ENCODE peak calls at places on chromosomes 16 and 17, in eight cellular contexts. J is thoracic aorta; V is uterus; P is body of pancreas; X is GM12878; M is effector memory CD4-positive, alpha-beta T cell; T is GM23248; S is WERI-Rb-1. Q is an unnamed sample.

GRCh38 chr17:67265620-67266019 is 20.6 kb upstream of the HELZ start:
- DNase-seq in M (no peak), T (no peak), J (no peak), S (no peak), X (no peak), V (no peak), P (no peak), Q (no peak)

GRCh38 chr17:28174352-28175046 is 132.0 kb downstream of the NLK start:
- DNase-seq in P (no peak), T (no peak), M (no peak), X (peak), S (no peak), J (no peak), V (no peak), Q (no peak)

GRCh38 chr17:56510554-56511342 is 82.8 kb upstream of the NOG start:
- DNase-seq in T (no peak), X (no peak), M (no peak), V (no peak), P (no peak), J (no peak), S (no peak), Q (no peak)

GRCh38 chr17:7825206-7825980 is 8.6 kb upstream of the KDM6B start:
- DNase-seq in X (no peak), M (no peak), J (no peak), P (peak), S (peak), V (no peak), T (peak), Q (peak)

GRCh38 chr17:2122641-2123302 is 67.9 kb downstream of the HIC1 start:
- DNase-seq in V (peak), P (peak), S (no peak), J (no peak), M (no peak), X (no peak), T (peak), Q (peak)

GRCh38 chr17:31680126-31680525 is 178.9 kb downstream of the COPRS start:
- DNase-seq in S (no peak), P (no peak), M (no peak), X (peak), V (no peak), J (no peak), T (no peak), Q (no peak)

GRCh38 chr17:17915183-17915582 is 57.0 kb downstream of the TOM1L2 start:
- DNase-seq in M (no peak), J (no peak), T (no peak), P (no peak), S (no peak), V (no peak), X (no peak), Q (no peak)

GRCh38 chr17:63700528-63701441 is 860 bp upstream of the LIMD2 start:
- DNase-seq in V (peak), M (peak), J (peak), T (peak), P (peak), X (no peak), S (no peak), Q (peak)

GRCh38 chr17:78407387-78407990 is 29.0 kb downstream of the PGS1 start:
- DNase-seq in V (no peak), S (no peak), X (no peak), T (no peak), P (no peak), M (no peak), J (no peak), Q (no peak)

GRCh38 chr17:45265823-45266222 is 3.9 kb upstream of the SPATA32 start:
- DNase-seq in M (no peak), X (no peak), P (no peak), J (no peak), V (no peak), T (peak), S (no peak), Q (no peak)

GRCh38 chr17:77526259-77526711 is 385.5 kb downstream of the SEC14L1 start:
- DNase-seq in J (no peak), X (no peak), S (peak), M (no peak), P (no peak), V (no peak), T (no peak), Q (no peak)

GRCh38 chr17:63258785-63259184 is 187.3 kb downstream of the CYB561 start:
- DNase-seq in S (no peak), P (no peak), T (no peak), V (no peak), X (no peak), M (no peak), J (no peak), Q (no peak)

GRCh38 chr16:54080524-54081008 is 206.0 kb downstream of the IRX3 start:
- DNase-seq in X (no peak), S (no peak), M (no peak), P (no peak), J (no peak), T (peak), V (no peak), Q (no peak)

GRCh38 chr17:72365857-72366415 is 245.1 kb downstream of the SOX9 start:
- DNase-seq in X (no peak), M (no peak), V (no peak), J (no peak), T (peak), P (no peak), S (no peak), Q (no peak)

GRCh38 chr17:49670002-49670401 is 7.9 kb downstream of the SPOP start:
- DNase-seq in J (no peak), V (no peak), X (no peak), S (no peak), P (no peak), T (peak), M (no peak), Q (no peak)

GRCh38 chr17:74433421-74434121 is 1.7 kb downstream of the GPRC5C start:
- DNase-seq in X (no peak), V (no peak), M (no peak), T (no peak), S (no peak), J (no peak), P (peak), Q (no peak)

GRCh38 chr17:30074254-30074653 is 42.4 kb upstream of the NSRP1 start:
- DNase-seq in S (no peak), X (no peak), J (no peak), P (no peak), V (no peak), M (no peak), T (no peak), Q (no peak)

GRCh38 chr17:51356084-51356410 is 95.7 kb downstream of the UTP18 start:
- DNase-seq in V (no peak), X (no peak), P (no peak), S (peak), J (no peak), M (no peak), T (no peak), Q (no peak)

GRCh38 chr16:70746708-70747424 is 54.1 kb downstream of the VAC14 start:
- DNase-seq in J (peak), V (peak), M (no peak), S (no peak), P (peak), T (peak), X (no peak), Q (no peak)

GRCh38 chr17:29238133-29238850 is 8.4 kb upstream of the CRYBA1 start:
- DNase-seq in J (no peak), M (no peak), P (no peak), X (no peak), T (peak), V (no peak), S (no peak), Q (no peak)

GRCh38 chr17:80065478-80066170 is 29.2 kb downstream of the CCDC40 start:
- DNase-seq in P (no peak), J (no peak), S (peak), X (no peak), T (no peak), M (no peak), V (no peak), Q (no peak)

GRCh38 chr17:70661342-70662222 is 492.2 kb downstream of the KCNJ2 start:
- DNase-seq in X (no peak), J (no peak), T (peak), M (no peak), S (no peak), V (no peak), P (peak), Q (no peak)

GRCh38 chr16:78177927-78178326 is 78.5 kb downstream of the WWOX start:
- DNase-seq in P (no peak), V (no peak), T (no peak), J (no peak), M (no peak), S (no peak), X (no peak), Q (no peak)

GRCh38 chr17:34756670-34757021 is 177.3 kb downstream of the TMEM132E start:
- DNase-seq in T (peak), M (no peak), S (peak), P (no peak), X (no peak), J (no peak), V (no peak), Q (no peak)

GRCh38 chr17:35804658-35805192 is 4.6 kb upstream of the TAF15 start:
- DNase-seq in J (no peak), V (no peak), X (peak), T (peak), S (peak), M (peak), P (peak), Q (no peak)

GRCh38 chr16:81094771-81095251 is 1.4 kb downstream of the GCSH start:
- DNase-seq in P (no peak), J (no peak), T (peak), M (no peak), V (no peak), S (no peak), X (no peak), Q (no peak)

GRCh38 chr16:6562985-6563384 is 769.7 kb upstream of the RBFOX1 start:
- DNase-seq in M (no peak), T (no peak), P (no peak), J (no peak), X (no peak), S (no peak), V (no peak), Q (no peak)

GRCh38 chr16:6558661-6559060 is 774.0 kb upstream of the RBFOX1 start:
- DNase-seq in S (no peak), J (no peak), M (no peak), V (no peak), T (no peak), X (no peak), P (no peak), Q (no peak)

DNA sequence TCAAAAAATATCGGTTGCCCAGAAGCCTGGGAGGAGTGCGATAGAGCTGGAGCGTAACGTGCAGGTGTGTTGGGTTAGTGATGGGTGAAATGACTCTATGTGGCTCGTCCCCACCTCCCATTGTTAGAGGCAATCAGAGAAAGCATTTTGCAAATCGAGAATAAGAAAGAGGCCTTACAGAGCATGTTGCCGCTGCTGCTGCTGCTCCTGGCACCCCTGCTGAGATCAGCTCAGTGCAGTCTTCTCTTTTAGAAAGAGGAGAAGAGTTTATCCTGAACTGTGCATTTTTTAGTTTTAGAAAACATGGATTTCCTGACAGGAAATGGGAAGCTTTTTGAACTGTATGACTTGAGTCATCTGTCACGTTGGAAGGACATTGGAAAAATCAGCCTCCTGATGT is 774.5 kb upstream of the RBFOX1 start:
- DNase-seq in P (no peak), X (no peak), T (no peak), M (no peak), V (no peak), J (no peak), S (no peak), Q (no peak)
- H3K4me3 ChIP-seq in P (no peak), X (no peak), T (no peak), M (no peak), V (no peak), J (no peak), S (no peak), Q (no peak)

DNA sequence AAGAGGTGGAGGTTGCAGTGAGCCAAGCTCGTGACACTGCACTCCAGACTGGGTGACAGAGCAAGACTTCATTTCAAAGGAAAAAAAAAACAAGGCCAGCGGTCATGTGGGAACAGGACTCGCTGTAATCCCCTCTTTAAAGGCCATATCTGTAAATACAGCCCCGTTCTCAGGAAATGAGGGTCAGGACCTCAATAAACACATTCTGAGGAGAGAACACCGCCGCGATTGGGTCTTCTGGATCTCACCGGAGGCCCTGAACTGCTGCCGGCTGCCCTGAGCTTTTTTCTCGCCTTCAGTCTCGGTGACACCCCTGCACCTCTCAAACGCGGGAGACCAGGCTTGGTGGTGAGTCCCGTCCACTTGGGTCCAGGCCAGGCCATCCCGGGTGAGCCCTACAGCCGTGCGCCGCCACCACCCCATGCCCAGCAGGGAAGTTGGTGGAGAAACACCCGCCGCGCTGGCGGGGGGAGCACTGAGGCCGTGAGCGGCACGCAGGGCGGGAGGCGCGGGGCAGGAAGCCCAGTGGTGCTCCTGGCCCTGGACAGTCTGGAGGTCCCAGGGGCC is 28.4 kb downstream of the SLC25A10 start:
- DNase-seq in M (no peak), T (no peak), X (no peak), P (no peak), V (no peak), J (no peak), S (no peak), Q (no peak)
- H3K4me3 ChIP-seq in M (no peak), T (no peak), X (no peak), P (no peak), V (no peak), J (no peak), S (no peak), Q (no peak)

GRCh38 chr16:3122926-3123570 is 10.7 kb downstream of the ZNF205 start:
- DNase-seq in T (peak), X (no peak), V (no peak), S (no peak), P (no peak), J (no peak), M (no peak), Q (no peak)
- H3K4me3 ChIP-seq in T (peak), X (no peak), V (no peak), S (no peak), P (no peak), J (no peak), M (no peak), Q (no peak)

GRCh38 chr17:68731465-68731864 is 130.3 kb upstream of the FAM20A start:
- DNase-seq in T (no peak), X (no peak), J (no peak), P (no peak), S (no peak), M (no peak), V (no peak), Q (no peak)

GRCh38 chr17:68734202-68734825 is 133.1 kb upstream of the FAM20A start:
- DNase-seq in T (no peak), P (no peak), V (no peak), X (no peak), S (no peak), J (no peak), M (no peak), Q (no peak)

GRCh38 chr17:68732301-68732749 is 131.2 kb upstream of the FAM20A start:
- DNase-seq in V (no peak), M (no peak), P (no peak), T (peak), J (no peak), X (no peak), S (no peak), Q (no peak)

GRCh38 chr17:68734911-68735310 is 133.7 kb upstream of the FAM20A start:
- DNase-seq in T (no peak), M (no peak), J (no peak), S (no peak), X (no peak), V (no peak), P (no peak), Q (no peak)

DNA sequence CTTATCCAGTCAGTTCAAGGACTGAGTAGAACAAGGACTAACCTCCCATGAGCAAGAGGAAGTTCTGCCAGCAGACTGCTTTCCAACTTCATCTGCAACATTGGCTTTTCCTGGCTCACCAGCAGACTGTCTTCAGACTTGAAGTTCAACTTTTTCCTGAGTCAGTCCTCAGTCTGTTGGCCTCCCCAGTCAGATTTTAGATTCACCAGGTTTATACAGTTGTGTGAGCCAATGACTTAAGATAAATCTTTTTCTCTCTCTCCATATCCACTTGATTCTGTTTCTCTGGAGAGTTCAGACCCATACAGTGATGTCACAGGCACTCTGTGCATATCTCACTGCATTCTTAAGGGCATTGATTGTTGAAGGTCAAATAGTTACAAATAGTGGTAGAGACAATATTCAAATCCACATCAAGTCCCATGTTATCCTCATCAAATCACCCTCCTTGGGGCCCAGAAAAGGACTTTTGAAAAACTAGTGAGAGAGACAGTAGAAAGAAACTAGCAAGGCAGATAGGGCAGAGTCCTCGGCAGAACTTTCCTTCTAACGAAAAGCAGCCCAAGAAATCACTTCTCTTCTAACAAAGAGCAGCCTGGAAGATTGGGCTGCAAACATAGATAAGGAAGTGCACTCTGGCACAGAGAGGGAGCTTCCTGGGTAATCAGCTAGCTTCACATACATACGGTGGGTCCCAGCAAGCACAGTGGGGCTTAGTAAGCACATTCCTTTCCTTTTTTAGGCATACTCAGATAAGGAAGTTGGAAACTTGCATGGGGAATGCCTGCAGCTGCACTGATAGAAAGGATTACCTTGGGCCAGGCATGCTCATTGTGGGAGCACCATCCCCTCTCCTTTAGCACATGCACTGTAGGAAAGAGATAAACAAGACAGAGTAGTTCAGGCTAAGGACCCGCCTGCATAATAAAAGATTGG is 132.3 kb upstream of the FAM20A start:
- DNase-seq in P (no peak), T (peak), V (no peak), S (no peak), M (no peak), X (no peak), J (no peak), Q (no peak)
- H3K4me3 ChIP-seq in P (no peak), T (no peak), V (no peak), S (no peak), M (no peak), X (no peak), J (peak), Q (no peak)

GRCh38 chr16:30030841-30031413 is at the start of gene TLCD3B:
- DNase-seq in T (peak), S (peak), V (no peak), J (no peak), P (no peak), X (no peak), M (no peak), Q (no peak)
- H3K4me3 ChIP-seq in T (peak), S (peak), V (no peak), J (peak), P (no peak), X (no peak), M (no peak), Q (peak)

DNA sequence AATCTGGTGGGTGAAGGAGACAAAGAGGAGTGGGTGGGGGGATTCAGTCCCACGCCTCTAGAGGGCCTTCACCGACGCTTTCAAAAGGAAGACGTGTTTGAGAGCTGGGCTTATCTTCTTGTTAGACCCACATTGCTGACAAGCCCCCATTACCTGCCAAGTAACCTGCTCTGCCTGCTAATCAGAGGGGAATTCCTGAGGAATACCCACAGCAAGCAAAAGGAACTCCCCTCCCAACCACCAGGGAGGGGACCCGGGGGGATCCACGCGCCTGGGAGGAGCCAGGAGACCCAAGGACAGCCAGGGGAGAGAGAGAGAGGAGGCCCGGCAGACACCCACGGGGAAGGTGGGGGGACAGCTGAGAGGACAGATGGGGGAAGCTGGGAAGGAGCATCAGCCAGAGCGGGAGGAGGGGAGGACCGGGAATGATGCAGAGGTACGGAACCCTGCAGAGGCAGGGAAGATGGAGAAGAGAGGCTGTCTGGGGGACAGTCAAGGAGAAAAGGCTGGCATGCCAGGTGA is 986 bp downstream of the MTMR4 start:
- DNase-seq in M (no peak), S (peak), V (no peak), P (no peak), T (no peak), X (no peak), J (no peak), Q (peak)
- H3K4me3 ChIP-seq in M (peak), S (peak), V (peak), P (no peak), T (peak), X (peak), J (peak), Q (peak)

DNA sequence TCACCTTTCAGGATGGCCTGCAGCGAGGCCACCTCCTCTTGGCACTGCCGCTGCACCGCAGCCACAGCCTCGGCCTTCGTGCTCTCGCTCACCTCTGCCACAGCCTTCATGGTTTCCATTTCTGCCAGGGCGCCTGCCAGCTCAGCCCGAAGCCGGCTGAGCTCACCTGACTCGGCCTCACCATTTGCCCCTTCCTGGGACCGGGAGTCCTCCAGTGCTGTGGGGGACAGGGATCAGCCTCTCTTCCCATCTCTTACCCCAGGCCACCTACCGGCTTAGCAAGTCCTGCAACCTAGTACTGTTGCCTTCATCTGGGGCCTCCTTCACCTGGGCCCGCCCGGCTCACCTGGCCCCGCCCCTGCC is 658 bp downstream of the RABEP2 start:
- DNase-seq in S (no peak), P (no peak), J (no peak), V (no peak), T (no peak), X (no peak), M (no peak), Q (no peak)
- H3K4me3 ChIP-seq in S (peak), P (no peak), J (peak), V (peak), T (peak), X (peak), M (peak), Q (peak)

GRCh38 chr16:55155815-55156214 is 168.2 kb upstream of the IRX6 start:
- DNase-seq in X (no peak), J (no peak), P (no peak), M (no peak), V (no peak), T (no peak), S (no peak), Q (no peak)
- H3K4me3 ChIP-seq in X (no peak), J (no peak), P (no peak), M (no peak), V (no peak), T (no peak), S (no peak), Q (no peak)